ENCODE peak calls at places on chromosomes 3 and 15, in eight cellular contexts. X is BJ, C is PC-9, D is cardiac fibroblast, F is neural progenitor cell, J is tibial nerve, H is pancreas, S is lung. R is an unnamed sample.

GRCh38 chr3:53921296-53921695 is 29.6 kb upstream of the SELENOK start:
- DNase-seq in X (no peak), C (no peak), D (peak), F (no peak), J (no peak), H (no peak), S (no peak), R (no peak)

GRCh38 chr3:129077222-129077621 is 16.6 kb downstream of the GP9 start:
- DNase-seq in X (no peak), C (no peak), D (no peak), F (no peak), J (no peak), H (no peak), S (no peak), R (no peak)

GRCh38 chr3:143850877-143851276 is 2.6 kb upstream of the SLC9A9 start:
- DNase-seq in X (no peak), C (no peak), D (no peak), F (no peak), J (no peak), H (no peak), S (no peak), R (no peak)

GRCh38 chr3:111809196-111809595 is 49.9 kb upstream of the PHLDB2 start:
- DNase-seq in X (peak), C (no peak), D (peak), F (no peak), J (no peak), H (no peak), S (no peak), R (no peak)

GRCh38 chr3:100086401-100086800 is 27.9 kb downstream of the FILIP1L start:
- DNase-seq in X (no peak), C (no peak), D (no peak), F (no peak), J (no peak), H (no peak), S (no peak), R (no peak)

GRCh38 chr15:98649621-98649995 is 1.3 kb downstream of the IGF1R start:
- DNase-seq in X (no peak), C (no peak), D (peak), F (peak), J (no peak), H (peak), S (peak), R (no peak)

GRCh38 chr3:190586631-190587000 is 72.7 kb downstream of the IL1RAP start:
- DNase-seq in X (no peak), C (peak), D (peak), F (no peak), J (no peak), H (no peak), S (no peak), R (peak)

GRCh38 chr15:77409259-77410156 is 10.4 kb downstream of the PEAK1 start:
- DNase-seq in X (no peak), C (no peak), D (peak), F (no peak), J (no peak), H (no peak), S (no peak), R (no peak)

GRCh38 chr15:87477759-87478687 is 778.5 kb downstream of the NTRK3 start:
- DNase-seq in X (peak), C (no peak), D (peak), F (peak), J (peak), H (no peak), S (peak), R (peak)
- TF ChIP-seq CTCF in X (no peak), C (no peak), D (peak), F (peak), J (no peak), H (no peak), S (no peak), R (no peak)

GRCh38 chr3:179264456-179264855 is 13.5 kb upstream of the KCNMB3 start:
- DNase-seq in X (no peak), C (no peak), D (no peak), F (no peak), J (no peak), H (no peak), S (no peak), R (no peak)

GRCh38 chr3:179258820-179259219 is 7.9 kb upstream of the KCNMB3 start:
- DNase-seq in X (no peak), C (no peak), D (no peak), F (no peak), J (no peak), H (no peak), S (no peak), R (no peak)

GRCh38 chr3:179263134-179263533 is 12.2 kb upstream of the KCNMB3 start:
- DNase-seq in X (no peak), C (no peak), D (no peak), F (no peak), J (no peak), H (no peak), S (no peak), R (no peak)

GRCh38 chr3:179265092-179265491 is 14.2 kb upstream of the KCNMB3 start:
- DNase-seq in X (no peak), C (no peak), D (no peak), F (no peak), J (no peak), H (no peak), S (no peak), R (no peak)

GRCh38 chr3:179260949-179261765 is 10.2 kb upstream of the KCNMB3 start:
- DNase-seq in X (no peak), C (peak), D (peak), F (peak), J (peak), H (peak), S (peak), R (peak)
- TF ChIP-seq CTCF in X (no peak), C (no peak), D (no peak), F (no peak), J (no peak), H (no peak), S (no peak), R (no peak)

DNA sequence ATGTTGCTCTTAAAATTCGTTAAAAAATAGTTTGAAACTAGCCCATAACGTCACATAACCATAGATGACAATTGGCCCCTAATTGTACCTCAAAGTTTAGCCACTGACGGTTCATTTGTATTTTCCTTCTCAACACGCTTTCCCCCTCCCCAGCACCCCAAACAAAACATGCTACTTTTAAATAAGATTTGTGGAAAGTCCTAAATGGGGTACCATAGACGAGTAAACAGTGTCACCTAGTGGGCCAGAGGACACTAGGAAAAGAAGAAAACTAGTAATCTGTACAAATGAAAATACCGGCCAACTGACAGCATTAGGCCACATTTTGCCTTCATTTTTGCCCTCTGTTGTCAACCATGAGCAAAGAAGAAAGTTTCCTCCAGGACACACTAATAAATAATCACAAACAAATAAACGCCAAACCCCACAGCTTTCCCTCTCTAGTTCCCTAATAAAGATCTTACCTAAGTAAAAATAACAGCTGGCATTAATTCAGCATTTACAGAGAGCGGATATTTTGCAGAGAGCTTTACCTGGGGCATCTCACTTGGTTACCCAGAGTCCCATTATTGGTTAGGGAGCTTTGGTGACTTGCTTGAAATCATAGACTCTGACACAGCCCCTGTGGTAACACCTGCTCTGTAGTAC is 175.1 kb upstream of the ATP11B start:
- DNase-seq in X (no peak), C (peak), D (peak), F (peak), J (no peak), H (no peak), S (no peak), R (no peak)
- TF ChIP-seq CTCF in X (peak), C (peak), D (no peak), F (peak), J (peak), H (no peak), S (no peak), R (peak)

GRCh38 chr3:152834354-152835310 is at the start of gene P2RY1:
- DNase-seq in X (no peak), C (peak), D (peak), F (peak), J (peak), H (peak), S (peak), R (peak)
- TF ChIP-seq CTCF in X (no peak), C (no peak), D (peak), F (no peak), J (no peak), H (no peak), S (no peak), R (peak)

DNA sequence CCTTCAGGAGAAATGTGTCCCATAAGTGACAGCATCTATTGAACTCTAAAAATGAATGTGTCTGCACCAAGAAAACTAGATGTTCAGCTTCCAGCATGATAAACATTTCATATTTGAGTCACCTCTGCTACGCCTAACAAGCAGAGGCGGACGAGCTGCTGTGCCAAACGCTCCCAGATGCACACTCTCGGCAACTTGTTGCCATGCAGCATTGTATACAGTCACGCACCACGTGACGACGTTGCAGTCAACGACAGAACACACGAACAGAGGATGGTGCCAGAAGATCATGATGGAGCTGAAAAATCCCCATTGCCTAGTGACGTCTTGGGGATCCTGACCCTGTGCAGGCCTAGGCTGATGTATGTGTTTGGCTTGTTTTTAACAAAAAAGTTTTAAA is 137.5 kb downstream of the XXYLT1 start:
- DNase-seq in X (no peak), C (no peak), D (peak), F (no peak), J (no peak), H (no peak), S (no peak), R (no peak)
- TF ChIP-seq CTCF in X (no peak), C (no peak), D (no peak), F (no peak), J (no peak), H (no peak), S (no peak), R (no peak)